ENCODE peak calls at places on chromosomes 7 and 10, in seven cellular contexts. M, T, P, S, J, H and A are unnamed samples.

GRCh38 chr7:70052691-70053090 is 454.4 kb downstream of the AUTS2 start:
- DNase-seq in M (no peak), T (no peak), P (no peak), S (no peak), J (no peak), H (no peak), A (no peak)

GRCh38 chr10:55203874-55204273 is 402.8 kb upstream of the PCDH15 start:
- DNase-seq in M (no peak), T (no peak), P (no peak), S (no peak), J (no peak), H (no peak), A (no peak)

GRCh38 chr10:116316533-116316932 is 7.7 kb upstream of the CCDC172 start:
- DNase-seq in M (no peak), T (no peak), P (no peak), S (no peak), J (no peak), H (no peak), A (peak; percentile 12)

GRCh38 chr7:151759591-151760042 is 117.3 kb downstream of the PRKAG2 start:
- DNase-seq in M (peak; percentile 91), T (peak; percentile 56), P (peak; percentile 57), S (peak; percentile 71), J (peak; percentile 60), H (no peak), A (peak; percentile 74)

GRCh38 chr10:133204226-133205015 is 25.6 kb upstream of the UTF1 start:
- DNase-seq in M (no peak), T (no peak), P (no peak), S (no peak), J (no peak), H (no peak), A (no peak)

GRCh38 chr10:116263870-116264269 is 9.1 kb downstream of the GFRA1 start:
- DNase-seq in M (no peak), T (no peak), P (no peak), S (no peak), J (no peak), H (no peak), A (peak; percentile 13)

GRCh38 chr10:113736576-113736975 is 14.9 kb upstream of the PLEKHS1 start:
- DNase-seq in M (no peak), T (no peak), P (no peak), S (no peak), J (no peak), H (no peak), A (no peak)

GRCh38 chr7:100489824-100490223 is 6.1 kb downstream of the NYAP1 start:
- DNase-seq in M (peak; percentile 99), T (peak; percentile 89), P (no peak), S (peak; percentile 87), J (no peak), H (no peak), A (peak; percentile 84)

GRCh38 chr7:137667633-137668387 is 179.0 kb downstream of the DGKI start:
- DNase-seq in M (no peak), T (no peak), P (no peak), S (peak; percentile 30), J (no peak), H (no peak), A (peak; percentile 52)

GRCh38 chr10:115949282-115949844 is 323.6 kb downstream of the GFRA1 start:
- DNase-seq in M (no peak), T (no peak), P (no peak), S (no peak), J (no peak), H (no peak), A (no peak)

GRCh38 chr10:52567247-52567580 is 205.4 kb downstream of the MBL2 start:
- DNase-seq in M (no peak), T (no peak), P (no peak), S (no peak), J (no peak), H (no peak), A (no peak)
- TF ChIP-seq CTCF in M (no peak), T (no peak), P (no peak), S (peak; percentile 1), J (no peak), H (no peak), A (no peak)

DNA sequence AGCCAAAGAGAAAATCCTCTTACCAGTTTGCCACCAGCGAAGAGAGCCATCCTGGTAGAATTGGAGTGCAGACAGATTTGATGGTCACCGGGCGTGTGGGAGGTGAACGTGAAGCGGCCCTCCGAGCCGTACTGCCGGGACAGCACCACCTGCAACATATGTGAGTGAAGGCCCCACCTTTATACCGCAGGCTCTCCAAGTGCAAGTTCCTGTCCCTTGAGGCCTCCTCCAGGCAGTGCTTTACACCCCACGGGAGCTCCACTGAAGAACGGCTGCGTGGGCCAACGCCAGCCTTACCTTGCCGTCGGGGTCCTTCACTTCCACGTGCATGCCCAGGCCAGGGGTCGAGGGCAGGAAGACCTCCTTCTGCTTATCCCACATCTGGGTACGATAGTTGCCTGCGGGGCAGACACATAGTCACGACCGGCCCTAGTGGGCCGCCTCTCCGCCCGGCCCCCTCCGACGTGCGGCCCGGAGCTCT is 565 bp downstream of the TMED4 start:
- DNase-seq in M (peak; percentile 16), T (no peak), P (no peak), S (peak; percentile 21), J (no peak), H (no peak), A (peak; percentile 61)
- TF ChIP-seq POLR2A in M (no peak), T (no peak), P (no peak), S (no peak), J (no peak), H (no peak), A (no peak)

GRCh38 chr10:5445006-5445405 is 32.6 kb downstream of the NET1 start:
- DNase-seq in M (no peak), T (no peak), P (no peak), S (no peak), J (no peak), H (no peak), A (no peak)
- TF ChIP-seq MAX in M (no peak), T (no peak), P (no peak), S (no peak), J (no peak), H (no peak), A (no peak)

GRCh38 chr10:111122127-111122526 is 45.3 kb downstream of the ADRA2A start:
- DNase-seq in M (no peak), T (no peak), P (no peak), S (no peak), J (no peak), H (no peak), A (no peak)

GRCh38 chr10:111125102-111125501 is 48.3 kb downstream of the ADRA2A start:
- DNase-seq in M (no peak), T (no peak), P (no peak), S (no peak), J (no peak), H (no peak), A (no peak)

GRCh38 chr10:111126073-111126472 is 49.2 kb downstream of the ADRA2A start:
- DNase-seq in M (no peak), T (no peak), P (no peak), S (no peak), J (no peak), H (no peak), A (peak; percentile 21)

GRCh38 chr10:111126981-111127848 is 50.4 kb downstream of the ADRA2A start:
- DNase-seq in M (no peak), T (no peak), P (no peak), S (no peak), J (no peak), H (no peak), A (no peak)

GRCh38 chr10:111123883-111124282 is 47.1 kb downstream of the ADRA2A start:
- DNase-seq in M (no peak), T (no peak), P (no peak), S (no peak), J (no peak), H (no peak), A (no peak)
- TF ChIP-seq CTCF in M (no peak), T (no peak), P (no peak), S (no peak), J (no peak), H (no peak), A (no peak)

DNA sequence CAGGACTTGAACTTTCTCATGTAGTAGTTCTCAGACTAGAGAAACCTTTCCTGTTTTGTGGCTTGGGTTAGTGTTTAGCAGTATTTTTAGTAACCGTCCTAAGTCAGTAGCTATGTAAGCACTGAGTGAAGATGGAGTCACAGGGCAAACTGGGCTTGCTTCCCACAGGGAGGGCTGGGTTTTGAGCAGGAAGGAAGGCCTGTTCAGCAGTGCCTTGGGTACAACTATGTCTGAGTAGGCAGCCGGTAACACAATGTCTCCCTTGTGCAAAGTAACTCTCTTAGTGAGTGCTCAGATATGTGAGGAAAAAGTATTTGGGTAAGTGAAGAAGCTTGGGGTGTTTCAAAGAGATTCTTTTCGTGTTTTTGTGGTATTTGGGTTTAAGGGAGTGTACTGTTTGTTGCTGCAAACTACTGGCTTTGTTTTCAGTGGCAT is 96.4 kb downstream of the CCSER2 start:
- DNase-seq in M (no peak), T (peak; percentile 54), P (peak; percentile 36), S (peak; percentile 71), J (peak; percentile 96), H (peak; percentile 2), A (peak; percentile 11)
- TF ChIP-seq POLR2A in M (no peak), T (no peak), P (no peak), S (no peak), J (peak; percentile 72), H (no peak), A (no peak)

GRCh38 chr7:83738436-83738835 is 89.5 kb upstream of the SEMA3E start:
- DNase-seq in M (no peak), T (no peak), P (no peak), S (no peak), J (no peak), H (no peak), A (no peak)
- TF ChIP-seq MAX in M (no peak), T (no peak), P (no peak), S (no peak), J (no peak), H (no peak), A (no peak)